ENCODE peak calls at places on chromosomes 1 and 21, in six cellular contexts. U is dorsolateral prefrontal cortex, J is ovary, Q is GM10248, M is heart left ventricle, I is mammary epithelial cell. K is an unnamed sample.

GRCh38 chr21:25862596-25862995 is 127.8 kb downstream of the GABPA start:
- DNase-seq in I (peak; percentile 19), J (no peak), M (no peak), U (no peak), Q (peak; percentile 34), K (no peak)

GRCh38 chr1:201999625-202000238 is 10.7 kb upstream of the ELF3 start:
- DNase-seq in I (peak; percentile 43), U (no peak), J (no peak), M (no peak), Q (peak; percentile 67), K (peak; percentile 12)

GRCh38 chr1:18725231-18725895 is 94.7 kb downstream of the PAX7 start:
- DNase-seq in Q (no peak), I (no peak), U (no peak), M (no peak), J (no peak), K (no peak)

GRCh38 chr1:212242288-212242984 is 42.8 kb upstream of the PPP2R5A start:
- DNase-seq in U (no peak), Q (no peak), I (no peak), J (no peak), M (no peak), K (no peak)

GRCh38 chr1:31753623-31754349 is 10.4 kb downstream of the ADGRB2 start:
- DNase-seq in I (no peak), J (no peak), U (peak; percentile 94), Q (no peak), M (peak; percentile 74), K (no peak)

GRCh38 chr21:42350271-42350885 is 416 bp downstream of the TFF2 start:
- DNase-seq in J (no peak), I (no peak), U (peak; percentile 9), M (no peak), Q (no peak), K (no peak)

GRCh38 chr1:20266642-20267041 is 24.0 kb upstream of the VWA5B1 start:
- DNase-seq in I (no peak), Q (no peak), J (no peak), U (no peak), M (no peak), K (no peak)

GRCh38 chr21:46427516-46427915 is 31.2 kb upstream of the DIP2A start:
- DNase-seq in M (no peak), U (no peak), J (no peak), I (no peak), Q (no peak), K (no peak)

GRCh38 chr1:68198752-68199151 is 33.6 kb downstream of the WLS start:
- DNase-seq in U (no peak), M (no peak), I (peak; percentile 58), J (no peak), Q (no peak), K (no peak)

GRCh38 chr1:234398849-234399381 is 25.7 kb downstream of the COA6 start:
- DNase-seq in M (no peak), I (peak; percentile 16), Q (peak; percentile 54), U (no peak), J (no peak), K (no peak)

GRCh38 chr1:33181038-33181861 is 593 bp downstream of the TRIM62 start:
- DNase-seq in Q (peak; percentile 48), U (peak; percentile 47), M (peak; percentile 62), J (peak; percentile 75), I (peak; percentile 40), K (peak; percentile 30)

GRCh38 chr1:94925561-94926364 is 1.1 kb downstream of the CNN3 start:
- DNase-seq in M (peak; percentile 82), Q (peak; percentile 30), U (peak; percentile 76), J (peak; percentile 82), I (peak; percentile 84), K (peak; percentile 81)

GRCh38 chr1:192555399-192555798 is 20.2 kb upstream of the RGS1 start:
- DNase-seq in J (no peak), M (no peak), U (no peak), Q (no peak), I (no peak), K (no peak)

GRCh38 chr1:21272540-21272939 is 17.7 kb downstream of the ECE1 start:
- DNase-seq in U (no peak), Q (no peak), J (no peak), M (no peak), I (no peak), K (no peak)

GRCh38 chr1:21269461-21270085 is 20.7 kb downstream of the ECE1 start:
- DNase-seq in I (no peak), J (peak; percentile 68), Q (no peak), M (no peak), U (no peak), K (no peak)

GRCh38 chr1:21271550-21271949 is 18.7 kb downstream of the ECE1 start:
- DNase-seq in Q (no peak), M (no peak), U (no peak), I (no peak), J (no peak), K (no peak)

GRCh38 chr1:21268281-21269239 is 21.7 kb downstream of the ECE1 start:
- DNase-seq in M (peak; percentile 55), J (peak; percentile 47), Q (no peak), I (no peak), U (no peak), K (no peak)

GRCh38 chr1:21270086-21270689 is 20.1 kb downstream of the ECE1 start:
- DNase-seq in J (peak; percentile 59), M (peak; percentile 79), Q (peak; percentile 81), U (peak; percentile 61), I (no peak), K (peak; percentile 53)
- TF ChIP-seq CTCF in J (peak; percentile 44), M (peak; percentile 80), Q (peak; percentile 98), U (peak; percentile 46), I (peak; percentile 93), K (peak; percentile 79)

GRCh38 chr1:154770897-154771594 is 99.0 kb downstream of the KCNN3 start:
- DNase-seq in J (no peak), I (peak; percentile 20), Q (no peak), M (no peak), U (no peak), K (no peak)

GRCh38 chr1:154773551-154773950 is 96.5 kb downstream of the KCNN3 start:
- DNase-seq in Q (no peak), J (no peak), U (no peak), I (no peak), M (no peak), K (no peak)

GRCh38 chr1:154774175-154774855 is 95.8 kb downstream of the KCNN3 start:
- DNase-seq in Q (no peak), M (no peak), U (no peak), I (no peak), J (no peak), K (no peak)

GRCh38 chr1:154772056-154772455 is 98.0 kb downstream of the KCNN3 start:
- DNase-seq in U (no peak), Q (no peak), I (no peak), J (no peak), M (no peak), K (no peak)

DNA sequence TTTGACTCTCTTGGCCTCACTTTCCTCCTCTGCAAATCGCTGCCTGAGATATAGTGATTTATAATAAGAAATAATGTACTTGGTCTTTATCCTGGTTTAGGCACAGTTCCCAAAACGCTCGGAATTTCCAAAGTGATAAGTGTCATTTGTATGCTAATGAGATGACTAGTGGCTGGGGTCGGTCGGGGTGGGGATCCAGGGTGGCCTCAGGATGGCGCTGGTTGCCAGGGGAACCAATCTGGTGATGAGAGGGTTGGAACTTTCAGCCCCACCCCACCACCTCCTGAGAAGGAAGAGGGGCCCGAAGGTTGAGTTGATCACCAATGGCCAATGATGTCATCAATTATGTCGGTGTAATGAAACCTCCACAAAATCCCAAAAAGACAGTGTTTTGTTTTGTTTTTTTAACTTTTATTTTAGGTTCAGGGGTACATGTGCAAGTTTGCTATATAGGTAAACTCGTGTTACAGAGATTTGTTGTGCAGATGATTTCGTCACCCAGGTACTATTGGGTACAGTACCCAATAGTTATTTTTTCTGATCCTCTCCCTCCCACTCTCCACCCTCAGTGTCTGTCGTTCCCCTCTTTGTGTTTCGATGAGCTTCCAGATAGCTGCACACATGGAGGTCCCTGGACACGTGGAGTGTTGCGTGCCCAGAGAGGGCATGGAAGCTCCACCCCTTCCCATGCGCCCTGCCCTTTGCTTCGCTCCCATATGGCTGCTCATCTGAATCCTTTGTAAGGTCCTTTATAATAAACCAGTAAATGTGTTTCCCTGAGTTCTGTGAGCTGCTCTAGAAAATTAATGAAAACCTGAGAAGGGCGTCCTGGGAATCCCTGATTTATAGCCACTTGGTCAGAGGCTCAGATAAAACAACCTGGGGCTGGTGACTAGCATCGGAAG is 97.2 kb downstream of the KCNN3 start:
- DNase-seq in Q (no peak), J (no peak), M (no peak), U (no peak), I (no peak), K (no peak)
- TF ChIP-seq CTCF in Q (no peak), J (no peak), M (no peak), U (no peak), I (no peak), K (no peak)

GRCh38 chr1:114431026-114431425 is 80.0 kb downstream of the TRIM33 start:
- DNase-seq in M (no peak), Q (no peak), J (no peak), I (no peak), U (no peak), K (no peak)

GRCh38 chr1:114423455-114423854 is 87.5 kb downstream of the TRIM33 start:
- DNase-seq in U (no peak), M (no peak), I (no peak), Q (no peak), J (no peak), K (no peak)

GRCh38 chr1:114427612-114428011 is 83.4 kb downstream of the TRIM33 start:
- DNase-seq in I (no peak), J (no peak), M (no peak), U (no peak), Q (no peak), K (no peak)

DNA sequence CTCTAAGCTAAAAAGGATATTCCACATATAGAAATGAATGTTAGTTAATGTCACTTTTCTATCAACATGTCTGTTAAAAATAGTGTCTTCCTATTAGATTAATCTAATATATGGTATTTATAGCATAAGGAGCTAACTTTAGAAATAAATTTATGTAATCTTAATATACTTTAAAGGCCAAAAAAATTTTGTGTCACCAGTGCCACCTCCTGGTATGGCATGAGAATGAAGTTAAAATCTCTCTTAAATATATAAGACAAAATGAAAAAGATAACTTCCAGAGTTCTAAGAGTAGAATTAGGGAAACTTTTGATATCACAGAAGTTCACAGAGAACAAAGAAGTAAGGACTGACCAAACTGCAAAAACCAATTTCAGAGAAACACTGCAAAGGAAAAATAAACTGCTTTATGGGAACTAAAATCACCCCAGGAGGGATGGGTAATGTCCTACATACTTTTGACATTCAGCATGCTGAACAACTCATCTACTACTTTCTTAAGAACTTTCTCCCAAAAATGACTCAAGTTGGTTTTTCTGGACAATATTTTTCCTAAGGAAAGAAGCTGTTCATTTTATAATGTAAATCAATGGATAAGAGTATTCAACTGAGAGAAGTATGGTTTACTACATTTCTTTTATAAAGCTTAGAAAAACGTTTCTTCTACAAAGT is 82.8 kb downstream of the TRIM33 start:
- DNase-seq in Q (no peak), J (no peak), U (no peak), I (no peak), M (no peak), K (no peak)
- TF ChIP-seq CTCF in Q (peak; percentile 4), J (no peak), U (peak; percentile 56), I (peak; percentile 46), M (peak; percentile 38), K (peak; percentile 61)

GRCh38 chr1:3023994-3024393 is 2.7 kb downstream of the ACTRT2 start:
- DNase-seq in Q (no peak), I (no peak), J (no peak), M (no peak), U (peak; percentile 2), K (no peak)
- TF ChIP-seq CTCF in Q (no peak), I (no peak), J (no peak), M (no peak), U (no peak), K (no peak)

K was measured in progenitor cell of endocrine pancreas.